ENCODE peak calls at places on chromosomes 7 and 10, in four cellular contexts. H, B, M and X are unnamed samples.

GRCh38 chr10:90658791-90659190 is 199.0 kb downstream of the HTR7 start:
- DNase-seq in H (no peak), B (no peak), M (no peak), X (no peak)

GRCh38 chr7:51311166-51311565 is 5.4 kb downstream of the COBL start:
- DNase-seq in H (no peak), B (no peak), M (no peak), X (peak)

GRCh38 chr7:30922596-30922995 is 10.9 kb downstream of the AQP1 start:
- DNase-seq in H (no peak), B (no peak), M (no peak), X (no peak)

GRCh38 chr10:31709028-31709427 is 219.6 kb downstream of the ARHGAP12 start:
- DNase-seq in H (no peak), B (no peak), M (no peak), X (no peak)

GRCh38 chr10:86443936-86444335 is 77.3 kb upstream of the GRID1 start:
- DNase-seq in H (no peak), B (no peak), M (peak), X (no peak)

GRCh38 chr10:129741978-129742741 is 221.9 kb downstream of the EBF3 start:
- DNase-seq in H (no peak), B (no peak), M (no peak), X (no peak)

GRCh38 chr10:133351408-133352318 is 4.5 kb downstream of the PRAP1 start:
- DNase-seq in H (no peak), B (no peak), M (no peak), X (no peak)

GRCh38 chr7:106891545-106892410 is 26.7 kb downstream of the PIK3CG start:
- DNase-seq in H (no peak), B (no peak), M (no peak), X (no peak)

GRCh38 chr7:87047-87446 is 105.3 kb upstream of the FAM20C start:
- DNase-seq in H (no peak), B (no peak), M (no peak), X (no peak)

GRCh38 chr10:21199501-21199900 is 302.4 kb upstream of the NEBL start:
- DNase-seq in H (no peak), B (no peak), M (no peak), X (no peak)

GRCh38 chr10:50385610-50386009 is 134.3 kb upstream of the ASAH2 start:
- DNase-seq in H (no peak), B (no peak), M (peak), X (peak)

GRCh38 chr10:119803264-119803663 is 69.4 kb downstream of the MCMBP start:
- DNase-seq in H (no peak), B (no peak), M (no peak), X (no peak)

GRCh38 chr7:111184960-111185359 is 94.0 kb downstream of the LRRN3 start:
- DNase-seq in H (no peak), B (no peak), M (no peak), X (no peak)

GRCh38 chr7:116173051-116174028 is 37.0 kb upstream of the TES start:
- DNase-seq in H (no peak), B (no peak), M (peak), X (no peak)